ENCODE peak calls at places on chromosomes 13 and 19, in four cellular contexts. B is H1, K is IMR-90, S is H9. X is an unnamed sample.

GRCh38 chr13:39910041-39910440 is 254.6 kb downstream of the COG6 start:
- DNase-seq in S (no peak), B (no peak), K (no peak), X (peak)

GRCh38 chr19:16073988-16074387 is 2.3 kb upstream of the TPM4 start:
- DNase-seq in K (no peak), B (peak), S (no peak), X (no peak)

GRCh38 chr13:20121154-20121515 is 39.7 kb downstream of the GJA3 start:
- DNase-seq in S (no peak), B (no peak), K (no peak), X (no peak)

GRCh38 chr13:51785592-51786424 is 18.2 kb downstream of the DHRS12 start:
- DNase-seq in B (no peak), K (peak), S (no peak), X (peak)

GRCh38 chr19:17450264-17451075 is 2.0 kb upstream of the TMEM221 start:
- DNase-seq in K (no peak), S (no peak), B (no peak), X (no peak)

GRCh38 chr13:24074687-24075086 is 85.8 kb upstream of the SPATA13 start:
- DNase-seq in K (no peak), S (no peak), B (no peak), X (no peak)

GRCh38 chr19:17103177-17103576 is 27.6 kb downstream of the MYO9B start:
- DNase-seq in K (peak), B (peak), S (peak), X (peak)

GRCh38 chr13:24145231-24145630 is 15.3 kb upstream of the SPATA13 start:
- DNase-seq in S (no peak), K (no peak), B (no peak), X (no peak)

GRCh38 chr13:48976677-48977625 is 1.2 kb downstream of the FNDC3A start:
- DNase-seq in S (no peak), B (no peak), K (no peak), X (no peak)

GRCh38 chr13:33111414-33112110 is 95.3 kb downstream of the KL start:
- DNase-seq in K (peak), S (no peak), B (no peak), X (no peak)

GRCh38 chr13:20019033-20019432 is 60.5 kb downstream of the ZMYM2 start:
- DNase-seq in K (no peak), B (no peak), S (no peak), X (no peak)

GRCh38 chr13:48542138-48542537 is 9.3 kb upstream of the RCBTB2 start:
- DNase-seq in S (no peak), B (no peak), K (no peak), X (no peak)

GRCh38 chr13:111153977-111154332 is 38.8 kb downstream of the ARHGEF7 start:
- DNase-seq in S (no peak), B (no peak), K (no peak), X (no peak)

GRCh38 chr13:112165712-112166111 is 98.8 kb downstream of the SOX1 start:
- DNase-seq in S (no peak), K (no peak), B (no peak), X (no peak)

GRCh38 chr13:40764587-40765403 is 6.2 kb downstream of the MRPS31 start:
- DNase-seq in S (no peak), B (no peak), K (no peak), X (no peak)

GRCh38 chr19:41296323-41296935 is 13.5 kb upstream of the CCDC97 start:
- DNase-seq in S (no peak), B (no peak), K (no peak), X (no peak)

GRCh38 chr13:20160346-20161274 is at the start of gene GJA3:
- DNase-seq in K (peak), S (peak), B (peak), X (peak)

GRCh38 chr19:11848594-11849263 is at the start of gene ZNF439:
- DNase-seq in B (peak), S (peak), K (peak), X (peak)

GRCh38 chr19:35266904-35267817 is 1.6 kb upstream of the USF2 start:
- DNase-seq in B (peak), S (peak), K (peak), X (peak)

GRCh38 chr13:95201814-95202521 is 99.3 kb downstream of the ABCC4 start:
- DNase-seq in S (no peak), B (no peak), K (peak), X (peak)

GRCh38 chr13:59776924-59777690 is 386.6 kb downstream of the DIAPH3 start:
- DNase-seq in K (peak), S (no peak), B (no peak), X (no peak)

GRCh38 chr19:16516381-16516780 is 20.2 kb downstream of the C19orf44 start:
- DNase-seq in B (no peak), S (no peak), K (no peak), X (no peak)

GRCh38 chr19:718251-719024 is 9.7 kb downstream of the PALM start:
- DNase-seq in K (no peak), B (peak), S (no peak), X (no peak)

GRCh38 chr13:44879452-44880058 is 109.7 kb downstream of the NUFIP1 start:
- DNase-seq in K (peak), S (no peak), B (no peak), X (peak)

GRCh38 chr19:34124828-34125227 is 47.5 kb upstream of the LSM14A start:
- DNase-seq in S (no peak), K (no peak), B (no peak), X (peak)
- H4K5ac ChIP-seq in S (no peak), K (no peak), B (no peak), X (no peak)

GRCh38 chr13:37716395-37716794 is 117.8 kb upstream of the POSTN start:
- DNase-seq in K (peak), S (no peak), B (no peak), X (no peak)
- H3K4me2 ChIP-seq in K (peak), S (no peak), B (no peak), X (no peak)

GRCh38 chr19:28636706-28637105 is 576.2 kb downstream of the UQCRFS1 start:
- DNase-seq in K (no peak), B (no peak), S (no peak), X (no peak)

GRCh38 chr19:28634031-28634328 is 579.0 kb downstream of the UQCRFS1 start:
- DNase-seq in B (no peak), K (no peak), S (no peak), X (no peak)

GRCh38 chr19:28635962-28636629 is 576.9 kb downstream of the UQCRFS1 start:
- DNase-seq in B (no peak), S (no peak), K (no peak), X (no peak)

GRCh38 chr19:28633223-28634030 is 579.5 kb downstream of the UQCRFS1 start:
- DNase-seq in S (peak), K (peak), B (peak), X (peak)

DNA sequence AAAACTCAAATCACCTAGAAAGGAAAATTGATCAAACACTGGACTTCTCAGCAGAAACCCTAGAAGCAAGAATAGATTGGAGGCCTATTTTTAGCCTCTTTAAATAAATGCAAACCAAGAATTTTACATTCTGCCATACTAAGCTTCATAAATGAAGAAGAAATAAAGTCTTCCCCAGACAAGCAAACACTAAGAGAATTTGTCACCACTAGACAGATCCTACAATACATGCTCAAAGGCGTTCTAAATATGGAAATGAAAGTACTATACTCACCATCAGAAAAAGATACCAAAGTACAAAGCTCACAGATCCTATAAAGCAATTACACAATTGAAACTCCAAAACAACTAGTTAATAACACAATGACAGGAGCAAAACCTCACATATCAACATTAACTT is 578.1 kb downstream of the UQCRFS1 start:
- DNase-seq in K (no peak), S (no peak), B (no peak), X (no peak)
- H3K56ac ChIP-seq in K (no peak), S (no peak), B (no peak), X (no peak)

DNA sequence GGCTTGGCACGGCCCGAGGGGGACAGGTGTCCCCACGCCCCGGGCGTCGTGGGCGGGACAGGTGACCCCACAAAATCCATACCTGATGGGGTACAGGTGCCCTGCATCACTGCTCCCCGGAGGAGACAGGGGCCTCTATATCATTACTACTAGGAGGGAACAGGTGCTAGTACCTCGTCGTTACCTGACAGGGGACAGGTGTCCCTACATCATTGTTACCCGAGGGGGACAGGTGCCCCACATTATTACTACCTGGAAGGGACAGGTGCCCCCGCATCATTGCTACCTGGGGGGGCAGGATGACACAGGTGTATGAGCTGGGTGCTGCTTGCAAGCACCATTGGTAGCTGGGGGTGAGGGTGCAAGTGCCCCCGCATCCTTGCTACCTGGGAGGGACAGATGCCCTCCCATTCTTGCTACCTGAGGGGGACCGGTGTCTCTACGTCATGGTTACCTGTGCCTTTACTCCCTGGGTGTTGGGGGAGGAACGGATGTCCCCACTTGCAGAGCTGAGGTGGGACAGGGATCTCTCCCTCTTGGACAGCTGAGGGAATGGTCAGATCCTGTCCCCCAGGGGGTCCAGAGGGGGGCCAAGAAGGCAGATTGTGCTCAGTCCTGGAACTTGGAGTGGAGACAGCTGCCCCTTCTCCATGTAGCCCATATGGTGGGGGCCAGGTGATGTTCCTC is 618 bp downstream of the CRTC1 start:
- DNase-seq in B (no peak), S (peak), K (no peak), X (no peak)
- H4K5ac ChIP-seq in B (no peak), S (no peak), K (no peak), X (no peak)

X was measured in mesendoderm.